ENCODE peak calls at places on chromosome 17, in ten cellular contexts. One of them, this sample, is unnamed.
A peak's percentile ranks its signal among the peaks of the same experiment; 100 is the strongest.

GRCh38 chr17:34254651-34255380 is at the start of gene CCL2:
- DNase-seq in NCI-H524 treated with DMSO at 0.1 percent for 48 hours: no peak
- DNase-seq in NCI-H69: peak; percentile 83
- DNase-seq in AG10803: peak; percentile 73
- DNase-seq in stimulated activated CD8-positive, alpha-beta memory T cell treated with anti-CD3 and anti-CD28 coated beads, Interleukin-4, amount 100 ng/mL, for 24 hours: no peak
- DNase-seq in endothelial cell: peak; percentile 49
- DNase-seq in HEK293T: peak; percentile 9
- DNase-seq in T-helper 2 cell: no peak
- DNase-seq in iris pigment epithelial cell: peak; percentile 74
- DNase-seq in breast epithelium: peak; percentile 65
- DNase-seq in this sample: no peak

GRCh38 chr17:74860999-74861553 is 1.4 kb upstream of the GRIN2C start:
- DNase-seq in endothelial cell: no peak
- DNase-seq in NCI-H524 treated with DMSO at 0.1 percent for 48 hours: no peak
- DNase-seq in NCI-H69: no peak
- DNase-seq in iris pigment epithelial cell: no peak
- DNase-seq in stimulated activated CD8-positive, alpha-beta memory T cell treated with anti-CD3 and anti-CD28 coated beads, Interleukin-4, amount 100 ng/mL, for 24 hours: no peak
- DNase-seq in HEK293T: no peak
- DNase-seq in breast epithelium: no peak
- DNase-seq in T-helper 2 cell: no peak
- DNase-seq in AG10803: no peak
- DNase-seq in this sample: no peak

GRCh38 chr17:46121841-46122485 is 71.3 kb downstream of the KANSL1 start:
- DNase-seq in AG10803: no peak
- DNase-seq in T-helper 2 cell: no peak
- DNase-seq in endothelial cell: no peak
- DNase-seq in iris pigment epithelial cell: no peak
- DNase-seq in NCI-H524 treated with DMSO at 0.1 percent for 48 hours: no peak
- DNase-seq in NCI-H69: no peak
- DNase-seq in stimulated activated CD8-positive, alpha-beta memory T cell treated with anti-CD3 and anti-CD28 coated beads, Interleukin-4, amount 100 ng/mL, for 24 hours: no peak
- DNase-seq in breast epithelium: no peak
- DNase-seq in HEK293T: no peak
- DNase-seq in this sample: no peak

GRCh38 chr17:10836966-10837599 is 804 bp downstream of the PIRT start:
- DNase-seq in breast epithelium: no peak
- DNase-seq in HEK293T: no peak
- DNase-seq in NCI-H524 treated with DMSO at 0.1 percent for 48 hours: no peak
- DNase-seq in endothelial cell: no peak
- DNase-seq in NCI-H69: no peak
- DNase-seq in AG10803: no peak
- DNase-seq in T-helper 2 cell: no peak
- DNase-seq in iris pigment epithelial cell: no peak
- DNase-seq in stimulated activated CD8-positive, alpha-beta memory T cell treated with anti-CD3 and anti-CD28 coated beads, Interleukin-4, amount 100 ng/mL, for 24 hours: no peak
- DNase-seq in this sample: no peak

GRCh38 chr17:46877466-46877865 is 26.1 kb downstream of the WNT9B start:
- DNase-seq in endothelial cell: no peak
- DNase-seq in iris pigment epithelial cell: no peak
- DNase-seq in stimulated activated CD8-positive, alpha-beta memory T cell treated with anti-CD3 and anti-CD28 coated beads, Interleukin-4, amount 100 ng/mL, for 24 hours: no peak
- DNase-seq in NCI-H524 treated with DMSO at 0.1 percent for 48 hours: no peak
- DNase-seq in breast epithelium: no peak
- DNase-seq in T-helper 2 cell: no peak
- DNase-seq in HEK293T: no peak
- DNase-seq in AG10803: no peak
- DNase-seq in NCI-H69: no peak
- DNase-seq in this sample: no peak

GRCh38 chr17:4944554-4945175 is 3.7 kb downstream of the PFN1 start:
- DNase-seq in endothelial cell: no peak
- DNase-seq in NCI-H69: no peak
- DNase-seq in breast epithelium: no peak
- DNase-seq in iris pigment epithelial cell: no peak
- DNase-seq in HEK293T: no peak
- DNase-seq in T-helper 2 cell: no peak
- DNase-seq in stimulated activated CD8-positive, alpha-beta memory T cell treated with anti-CD3 and anti-CD28 coated beads, Interleukin-4, amount 100 ng/mL, for 24 hours: no peak
- DNase-seq in NCI-H524 treated with DMSO at 0.1 percent for 48 hours: no peak
- DNase-seq in AG10803: no peak
- DNase-seq in this sample: no peak

GRCh38 chr17:3732171-3732570 is 8.5 kb downstream of the HASPIN start:
- DNase-seq in AG10803: peak; percentile 27
- DNase-seq in stimulated activated CD8-positive, alpha-beta memory T cell treated with anti-CD3 and anti-CD28 coated beads, Interleukin-4, amount 100 ng/mL, for 24 hours: no peak
- DNase-seq in T-helper 2 cell: no peak
- DNase-seq in endothelial cell: no peak
- DNase-seq in NCI-H524 treated with DMSO at 0.1 percent for 48 hours: no peak
- DNase-seq in breast epithelium: no peak
- DNase-seq in HEK293T: no peak
- DNase-seq in iris pigment epithelial cell: peak; percentile 25
- DNase-seq in NCI-H69: no peak
- DNase-seq in this sample: peak; percentile 11

GRCh38 chr17:27532269-27533067 is 76.2 kb downstream of the KSR1 start:
- DNase-seq in HEK293T: no peak
- DNase-seq in NCI-H69: no peak
- DNase-seq in AG10803: peak; percentile 79
- DNase-seq in NCI-H524 treated with DMSO at 0.1 percent for 48 hours: no peak
- DNase-seq in iris pigment epithelial cell: peak; percentile 93
- DNase-seq in T-helper 2 cell: no peak
- DNase-seq in endothelial cell: no peak
- DNase-seq in stimulated activated CD8-positive, alpha-beta memory T cell treated with anti-CD3 and anti-CD28 coated beads, Interleukin-4, amount 100 ng/mL, for 24 hours: no peak
- DNase-seq in breast epithelium: no peak
- DNase-seq in this sample: no peak

GRCh38 chr17:17837380-17837821 is 615 bp upstream of the SREBF1 start:
- DNase-seq in NCI-H69: peak; percentile 33
- DNase-seq in HEK293T: no peak
- DNase-seq in stimulated activated CD8-positive, alpha-beta memory T cell treated with anti-CD3 and anti-CD28 coated beads, Interleukin-4, amount 100 ng/mL, for 24 hours: no peak
- DNase-seq in AG10803: peak; percentile 88
- DNase-seq in endothelial cell: no peak
- DNase-seq in NCI-H524 treated with DMSO at 0.1 percent for 48 hours: no peak
- DNase-seq in breast epithelium: no peak
- DNase-seq in iris pigment epithelial cell: peak; percentile 71
- DNase-seq in T-helper 2 cell: no peak
- DNase-seq in this sample: no peak

GRCh38 chr17:42414782-42415409 is 8.2 kb downstream of the CAVIN1 start:
- DNase-seq in HEK293T: peak; percentile 3
- DNase-seq in NCI-H524 treated with DMSO at 0.1 percent for 48 hours: no peak
- DNase-seq in T-helper 2 cell: no peak
- DNase-seq in NCI-H69: no peak
- DNase-seq in endothelial cell: no peak
- DNase-seq in stimulated activated CD8-positive, alpha-beta memory T cell treated with anti-CD3 and anti-CD28 coated beads, Interleukin-4, amount 100 ng/mL, for 24 hours: no peak
- DNase-seq in iris pigment epithelial cell: no peak
- DNase-seq in breast epithelium: peak; percentile 61
- DNase-seq in AG10803: no peak
- DNase-seq in this sample: no peak

GRCh38 chr17:7001562-7001961 is 5.7 kb downstream of the ALOX12 start:
- DNase-seq in NCI-H524 treated with DMSO at 0.1 percent for 48 hours: no peak
- DNase-seq in breast epithelium: no peak
- DNase-seq in HEK293T: no peak
- DNase-seq in AG10803: no peak
- DNase-seq in endothelial cell: peak; percentile 69
- DNase-seq in NCI-H69: no peak
- DNase-seq in stimulated activated CD8-positive, alpha-beta memory T cell treated with anti-CD3 and anti-CD28 coated beads, Interleukin-4, amount 100 ng/mL, for 24 hours: no peak
- DNase-seq in iris pigment epithelial cell: peak; percentile 44
- DNase-seq in T-helper 2 cell: no peak
- DNase-seq in this sample: no peak

GRCh38 chr17:74777884-74778490 is 1.8 kb upstream of the NAT9 start:
- DNase-seq in NCI-H69: peak; percentile 29
- DNase-seq in iris pigment epithelial cell: no peak
- DNase-seq in stimulated activated CD8-positive, alpha-beta memory T cell treated with anti-CD3 and anti-CD28 coated beads, Interleukin-4, amount 100 ng/mL, for 24 hours: no peak
- DNase-seq in endothelial cell: no peak
- DNase-seq in breast epithelium: no peak
- DNase-seq in HEK293T: no peak
- DNase-seq in NCI-H524 treated with DMSO at 0.1 percent for 48 hours: no peak
- DNase-seq in T-helper 2 cell: no peak
- DNase-seq in AG10803: no peak
- DNase-seq in this sample: no peak

This sample was measured in NCI-H146.